ENCODE peak calls at places on chromosomes 5 and 9, in nine cellular contexts. Y is mammary epithelial cell; V is neuronal stem cell; N is CD8-positive, alpha-beta memory T cell; H is Peyer's patch; E is tibial nerve; S is upper lobe of right lung; B is effector memory CD4-positive, alpha-beta T cell; I is adipocyte. O is an unnamed sample.

GRCh38 chr9:10678790-10679189 is 66.0 kb upstream of the PTPRD start:
- DNase-seq in V (no peak), B (no peak), I (peak; percentile 4), S (no peak), Y (no peak), E (no peak), N (no peak), H (no peak), O (no peak)

GRCh38 chr5:173630724-173631365 is 14.4 kb upstream of the BOD1 start:
- DNase-seq in Y (no peak), H (no peak), B (no peak), V (no peak), N (no peak), S (no peak), E (no peak), I (no peak), O (no peak)

GRCh38 chr5:108101816-108102215 is 280.1 kb downstream of the FBXL17 start:
- DNase-seq in I (no peak), N (no peak), B (no peak), V (no peak), H (no peak), Y (no peak), E (no peak), S (no peak), O (no peak)

GRCh38 chr9:114718801-114719221 is 36.8 kb upstream of the TEX48 start:
- DNase-seq in I (no peak), H (peak; percentile 68), B (peak; percentile 52), S (no peak), Y (peak; percentile 97), V (no peak), E (no peak), N (peak; percentile 87), O (peak; percentile 23)

GRCh38 chr9:13596383-13596970 is 317.0 kb upstream of the MPDZ start:
- DNase-seq in Y (no peak), B (no peak), S (no peak), E (no peak), V (no peak), I (no peak), N (no peak), H (no peak), O (no peak)

GRCh38 chr9:16133556-16134227 is 580.8 kb downstream of the CCDC171 start:
- DNase-seq in S (no peak), V (peak; percentile 62), E (no peak), I (peak; percentile 61), B (no peak), H (peak; percentile 51), N (no peak), Y (peak; percentile 28), O (no peak)

GRCh38 chr5:128143911-128144310 is 60.3 kb downstream of the SLC12A2 start:
- DNase-seq in H (no peak), B (no peak), V (no peak), Y (no peak), N (no peak), S (no peak), I (no peak), E (no peak), O (no peak)

GRCh38 chr9:136695955-136696354 is 8.7 kb upstream of the AGPAT2 start:
- DNase-seq in Y (no peak), N (no peak), E (no peak), I (no peak), V (no peak), H (no peak), S (peak; percentile 73), B (no peak), O (no peak)

GRCh38 chr5:32173394-32174010 is 617 bp downstream of the GOLPH3 start:
- DNase-seq in V (no peak), B (peak; percentile 32), Y (peak; percentile 50), E (peak; percentile 64), S (peak; percentile 82), I (peak; percentile 79), H (peak; percentile 83), N (peak; percentile 64), O (peak; percentile 48)

GRCh38 chr9:107239474-107239873 is 43.6 kb upstream of the RAD23B start:
- DNase-seq in B (no peak), S (no peak), V (no peak), H (no peak), N (no peak), E (no peak), I (no peak), Y (peak; percentile 58), O (peak; percentile 4)

DNA sequence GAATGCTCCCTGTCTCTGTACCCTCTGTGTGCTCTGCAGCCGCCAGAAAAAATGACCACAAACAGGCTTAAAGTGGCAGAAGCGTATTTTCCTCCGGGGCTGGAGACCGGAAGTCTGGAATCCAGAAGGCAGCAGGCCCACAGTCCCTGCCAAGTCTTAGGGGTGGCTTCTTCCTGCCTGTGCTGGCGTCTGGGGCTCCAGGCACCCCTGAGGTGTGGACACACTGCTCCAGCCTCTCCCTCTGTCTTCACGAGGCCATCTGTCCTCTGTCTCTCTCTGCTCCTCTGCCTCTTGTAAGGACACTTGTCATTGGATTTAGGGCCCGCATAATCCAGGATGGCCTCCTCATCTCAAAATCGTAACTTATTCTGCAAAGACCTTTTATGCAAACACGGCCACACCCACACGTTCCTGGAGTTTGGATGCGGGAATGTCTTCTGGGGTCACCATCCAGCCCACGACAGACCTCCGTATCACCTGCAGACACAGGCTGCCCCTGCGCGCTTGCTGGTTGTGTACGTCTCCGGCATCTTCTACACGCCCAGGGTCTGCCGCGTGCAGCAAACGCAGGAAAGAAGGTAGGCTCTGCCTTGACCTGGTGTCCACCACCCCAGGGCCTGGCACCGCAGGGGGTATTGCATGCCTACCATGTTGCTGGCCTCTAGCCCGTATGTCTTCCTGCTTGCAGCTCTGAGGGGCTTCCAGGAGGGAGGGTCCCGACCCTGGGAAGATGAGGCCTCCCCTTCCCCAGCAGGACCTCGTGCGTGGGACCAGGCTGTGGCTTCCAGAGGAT is 298.6 kb upstream of the IRX4 start:
- DNase-seq in H (peak; percentile 31), B (no peak), N (no peak), S (no peak), V (no peak), I (no peak), Y (no peak), E (no peak), O (no peak)
- H3K9me3 ChIP-seq in H (no peaks in the 10 kb centered on the region), B (no peaks in the 10 kb centered on the region), N (no peaks in the 10 kb centered on the region), S (no peaks in the 10 kb centered on the region), V (no peaks in the 10 kb centered on the region), I (no peaks in the 10 kb centered on the region), Y (peaks cover 17% of the 10 kb centered on the region), E (no peaks in the 10 kb centered on the region), O (no peaks in the 10 kb centered on the region)

GRCh38 chr5:17723876-17724275 is 89.6 kb downstream of the TAF11L14 start:
- DNase-seq in E (no peak), I (no peak), H (no peak), N (no peak), Y (peak; percentile 12), B (no peak), S (no peak), V (no peak), O (no peak)

GRCh38 chr5:17732351-17732923 is 98.2 kb downstream of the TAF11L14 start:
- DNase-seq in N (no peak), H (no peak), S (no peak), E (no peak), V (no peak), B (no peak), I (peak; percentile 25), Y (peak; percentile 26), O (no peak)

DNA sequence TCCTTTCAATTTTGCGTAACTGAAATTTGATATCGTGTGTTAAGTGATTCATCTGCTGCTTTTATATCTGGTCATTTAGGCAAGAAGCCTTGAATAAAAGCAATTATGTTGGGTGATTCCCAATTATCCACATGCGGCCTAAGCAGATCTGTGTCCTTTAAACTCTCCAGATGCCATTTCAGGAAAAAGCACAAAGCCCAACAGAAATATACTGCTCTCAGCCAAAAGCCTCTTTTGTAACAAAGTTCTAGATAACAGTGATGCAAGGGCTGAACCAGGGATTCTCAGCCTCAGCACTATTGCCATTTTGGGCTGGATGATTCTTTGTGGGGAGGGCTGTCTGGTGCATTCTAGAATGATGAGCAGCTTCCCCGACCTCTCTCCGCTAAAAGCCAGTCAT is 93.0 kb downstream of the TAF11L14 start:
- DNase-seq in I (peak; percentile 27), H (no peak), N (no peak), B (no peak), E (no peak), S (no peak), V (no peak), Y (no peak), O (no peak)
- H3K9me3 ChIP-seq in I (no peaks in the 10 kb centered on the region), H (no peaks in the 10 kb centered on the region), N (no peaks in the 10 kb centered on the region), B (no peaks in the 10 kb centered on the region), E (no peaks in the 10 kb centered on the region), S (no peaks in the 10 kb centered on the region), V (no peaks in the 10 kb centered on the region), Y (no peaks in the 10 kb centered on the region), O (no peaks in the 10 kb centered on the region)

DNA sequence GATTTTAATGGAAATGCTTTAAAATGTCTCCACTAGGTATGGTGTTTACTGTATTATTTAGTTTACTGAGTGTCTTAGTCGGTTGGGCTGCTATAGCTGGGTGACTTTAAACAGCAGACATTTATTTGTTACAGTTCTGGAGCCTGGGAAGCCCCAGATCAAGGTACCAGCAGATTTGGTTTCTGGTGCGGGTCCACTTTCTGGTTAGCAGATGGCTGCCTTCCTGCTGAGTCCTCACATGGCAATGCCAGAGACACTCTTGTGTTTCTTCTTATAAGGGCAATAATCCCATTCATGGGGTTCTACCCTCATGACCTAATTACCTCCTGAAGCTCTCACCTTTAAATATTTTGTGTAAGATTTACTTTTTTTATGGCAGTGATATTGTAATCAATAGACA is 715 bp upstream of the OR1J4 start:
- DNase-seq in I (no peak), N (no peak), Y (no peak), B (no peak), V (no peak), H (no peak), E (no peak), S (no peak), O (no peak)
- H3K9me3 ChIP-seq in I (no peaks in the 10 kb centered on the region), N (no peaks in the 10 kb centered on the region), Y (no peaks in the 10 kb centered on the region), B (no peaks in the 10 kb centered on the region), V (no peaks in the 10 kb centered on the region), H (no peaks in the 10 kb centered on the region), E (no peaks in the 10 kb centered on the region), S (no peaks in the 10 kb centered on the region), O (no peaks in the 10 kb centered on the region)

GRCh38 chr9:96817973-96818372 is 36.3 kb downstream of the ZNF782 start:
- DNase-seq in B (no peak), Y (no peak), N (no peak), E (no peak), H (no peak), S (no peak), I (no peak), V (no peak), O (no peak)
- H3K9me3 ChIP-seq in B (peaks cover 64% of the 10 kb centered on the region), Y (peaks cover 61% of the 10 kb centered on the region), N (peaks cover 54% of the 10 kb centered on the region), E (peaks cover 6% of the 10 kb centered on the region), H (peaks cover 85% of the 10 kb centered on the region), S (peaks cover 97% of the 10 kb centered on the region), I (peaks cover 99% of the 10 kb centered on the region), V (peaks cover 93% of the 10 kb centered on the region), O (peaks cover 27% of the 10 kb centered on the region)

GRCh38 chr9:88414298-88414697 is 26.1 kb downstream of the SPIN1 start:
- DNase-seq in V (no peak), N (no peak), E (no peak), H (no peak), I (no peak), Y (no peak), B (no peak), S (no peak), O (no peak)
- H3K9me3 ChIP-seq in V (peaks cover 57% of the 10 kb centered on the region), N (peaks cover 12% of the 10 kb centered on the region), E (no peaks in the 10 kb centered on the region), H (peaks cover 15% of the 10 kb centered on the region), I (peaks cover 16% of the 10 kb centered on the region), Y (peaks cover 18% of the 10 kb centered on the region), B (peaks cover 19% of the 10 kb centered on the region), S (peaks cover 21% of the 10 kb centered on the region), O (no peaks in the 10 kb centered on the region)